ENCODE peak calls at places on chromosomes 11 and 22, in four cellular contexts. X is mammary epithelial cell, V is fibroblast of pulmonary artery, P is Peyer's patch. G is an unnamed sample.

GRCh38 chr22:29041408-29041807 is 20.2 kb downstream of the C22orf31 start:
- DNase-seq in P (no peak), X (peak; percentile 44), V (peak; percentile 70), G (no peak)

GRCh38 chr11:96567193-96567592 is 177.4 kb downstream of the JRKL start:
- DNase-seq in V (peak; percentile 31), X (no peak), P (no peak), G (no peak)

GRCh38 chr11:80122211-80122610 is 681.4 kb upstream of the TENM4 start:
- DNase-seq in V (no peak), P (no peak), X (no peak), G (no peak)

GRCh38 chr11:112454841-112455240 is 194.2 kb upstream of the PLET1 start:
- DNase-seq in V (no peak), P (no peak), X (no peak), G (no peak)

GRCh38 chr11:17529814-17530162 is 14.4 kb downstream of the USH1C start:
- DNase-seq in X (no peak), V (no peak), P (no peak), G (no peak)

GRCh38 chr11:43507171-43507570 is 148.5 kb downstream of the TTC17 start:
- DNase-seq in P (no peak), V (no peak), X (no peak), G (no peak)

GRCh38 chr11:69746780-69747742 is 28.1 kb downstream of the FGF4 start:
- DNase-seq in X (no peak), V (no peak), P (no peak), G (no peak)

GRCh38 chr11:76515494-76515893 is 70.7 kb downstream of the EMSY start:
- DNase-seq in X (no peak), V (no peak), P (no peak), G (no peak)

GRCh38 chr22:38240734-38241252 is 32.0 kb downstream of the TMEM184B start:
- DNase-seq in P (no peak), X (peak; percentile 83), V (peak; percentile 88), G (peak; percentile 85)

GRCh38 chr11:67410369-67410831 is 5.1 kb upstream of the CARNS1 start:
- DNase-seq in P (no peak), X (no peak), V (no peak), G (no peak)

GRCh38 chr22:19357270-19358105 is 66.0 kb upstream of the CLTCL1 start:
- DNase-seq in P (no peak), X (no peak), V (no peak), G (no peak)

GRCh38 chr11:19441752-19442553 is 201.2 kb upstream of the E2F8 start:
- DNase-seq in X (peak; percentile 97), V (peak; percentile 97), P (no peak), G (peak; percentile 94)

GRCh38 chr11:73663604-73664495 is 17.5 kb downstream of the PLEKHB1 start:
- DNase-seq in V (no peak), P (no peak), X (no peak), G (no peak)

GRCh38 chr11:121591405-121592033 is 138.8 kb upstream of the SORL1-AS1 start:
- DNase-seq in X (peak; percentile 65), V (peak; percentile 86), P (peak; percentile 69), G (peak; percentile 80)

GRCh38 chr22:49103314-49104052 is 724.2 kb downstream of the BRD1 start:
- DNase-seq in P (no peak), X (no peak), V (no peak), G (no peak)

GRCh38 chr11:65204143-65204542 is 22.4 kb downstream of the CAPN1 start:
- DNase-seq in X (no peak), V (no peak), P (no peak), G (no peak)

GRCh38 chr11:91257593-91258170 is 966.9 kb upstream of the FAT3 start:
- DNase-seq in P (no peak), V (no peak), X (no peak), G (no peak)

GRCh38 chr11:91265946-91266345 is 958.7 kb upstream of the FAT3 start:
- DNase-seq in X (no peak), P (no peak), V (peak; percentile 4), G (no peak)

GRCh38 chr11:91263698-91264097 is 960.9 kb upstream of the FAT3 start:
- DNase-seq in V (no peak), X (no peak), P (no peak), G (no peak)

DNA sequence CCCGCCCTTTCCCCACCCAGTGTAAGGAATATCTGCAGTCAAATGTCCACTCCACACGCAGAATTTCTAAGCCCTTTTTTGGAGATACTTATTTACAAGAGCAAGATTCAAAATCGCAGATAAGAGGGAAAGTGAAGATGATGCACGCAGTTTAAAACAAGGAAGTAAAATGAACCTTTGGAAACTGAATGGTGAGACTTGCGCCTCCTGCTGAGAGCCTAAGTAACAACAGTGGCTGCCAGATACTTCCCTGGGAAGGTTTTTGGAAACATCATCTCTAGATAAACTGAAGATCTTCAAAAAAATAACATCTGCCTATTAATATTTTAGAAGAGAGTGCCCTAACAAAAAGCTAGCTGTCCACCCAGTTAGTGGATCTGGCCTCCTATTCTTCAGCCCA is 963.1 kb upstream of the FAT3 start:
- DNase-seq in V (no peak), P (no peak), X (no peak), G (no peak)
- TF ChIP-seq CTCF in V (no peak), P (no peak), X (no peak), G (no peak)

GRCh38 chr22:42865536-42865935 is 8.5 kb upstream of the ARFGAP3 start:
- DNase-seq in X (no peak), V (no peak), P (no peak), G (no peak)

GRCh38 chr22:42863349-42863911 is 6.4 kb upstream of the ARFGAP3 start:
- DNase-seq in V (peak; percentile 74), P (no peak), X (peak; percentile 85), G (peak; percentile 47)

GRCh38 chr22:42869463-42869862 is 12.4 kb upstream of the ARFGAP3 start:
- DNase-seq in P (no peak), X (no peak), V (no peak), G (no peak)

GRCh38 chr22:42868751-42869251 is 11.7 kb upstream of the ARFGAP3 start:
- DNase-seq in X (no peak), P (no peak), V (no peak), G (no peak)

DNA sequence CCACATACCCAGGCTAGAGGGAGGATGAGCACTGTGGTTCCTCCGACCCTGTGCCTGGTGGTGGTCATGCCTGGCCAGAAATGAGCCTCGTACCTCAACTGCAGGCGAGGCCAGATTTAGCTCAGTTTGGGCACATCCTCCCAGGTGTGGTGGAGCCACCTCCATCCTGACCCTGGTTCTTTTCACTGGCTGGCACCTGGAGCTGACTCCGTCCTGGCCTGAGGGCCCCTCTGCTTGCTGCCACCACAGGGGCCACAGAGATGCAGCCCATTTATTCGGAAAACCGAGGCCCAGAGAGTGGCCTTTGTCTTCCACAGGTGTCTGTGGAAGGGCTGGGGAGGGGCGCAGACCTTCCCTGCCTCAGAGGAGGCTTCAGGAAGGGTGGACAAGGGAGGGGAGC is 9.0 kb upstream of the ARFGAP3 start:
- DNase-seq in V (no peak), P (no peak), X (no peak), G (no peak)
- TF ChIP-seq CTCF in V (no peak), P (no peak), X (no peak), G (no peak)

DNA sequence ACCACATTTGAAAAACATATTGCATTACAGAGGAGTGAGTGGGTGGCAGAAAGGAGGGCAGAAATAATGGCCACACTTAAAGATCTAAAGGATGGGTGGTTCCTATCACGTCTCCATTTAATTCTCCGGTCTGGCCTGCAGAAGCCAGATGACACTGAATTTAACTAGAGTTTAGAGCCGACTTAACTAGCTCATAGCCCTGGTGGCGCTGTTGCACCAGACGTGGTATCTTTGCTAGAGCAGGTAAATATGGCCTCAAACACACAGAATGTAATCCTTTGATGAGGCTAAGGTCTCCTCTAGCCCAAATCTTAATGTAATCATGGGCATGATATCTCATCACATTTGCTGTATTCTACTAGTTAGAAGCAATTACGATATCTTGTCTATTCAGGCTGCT is 51.5 kb upstream of the GAL start:
- DNase-seq in V (peak; percentile 79), X (peak; percentile 50), P (peak; percentile 34), G (peak; percentile 79)
- TF ChIP-seq CTCF in V (peak; percentile 77), X (peak; percentile 83), P (no peak), G (peak; percentile 61)

DNA sequence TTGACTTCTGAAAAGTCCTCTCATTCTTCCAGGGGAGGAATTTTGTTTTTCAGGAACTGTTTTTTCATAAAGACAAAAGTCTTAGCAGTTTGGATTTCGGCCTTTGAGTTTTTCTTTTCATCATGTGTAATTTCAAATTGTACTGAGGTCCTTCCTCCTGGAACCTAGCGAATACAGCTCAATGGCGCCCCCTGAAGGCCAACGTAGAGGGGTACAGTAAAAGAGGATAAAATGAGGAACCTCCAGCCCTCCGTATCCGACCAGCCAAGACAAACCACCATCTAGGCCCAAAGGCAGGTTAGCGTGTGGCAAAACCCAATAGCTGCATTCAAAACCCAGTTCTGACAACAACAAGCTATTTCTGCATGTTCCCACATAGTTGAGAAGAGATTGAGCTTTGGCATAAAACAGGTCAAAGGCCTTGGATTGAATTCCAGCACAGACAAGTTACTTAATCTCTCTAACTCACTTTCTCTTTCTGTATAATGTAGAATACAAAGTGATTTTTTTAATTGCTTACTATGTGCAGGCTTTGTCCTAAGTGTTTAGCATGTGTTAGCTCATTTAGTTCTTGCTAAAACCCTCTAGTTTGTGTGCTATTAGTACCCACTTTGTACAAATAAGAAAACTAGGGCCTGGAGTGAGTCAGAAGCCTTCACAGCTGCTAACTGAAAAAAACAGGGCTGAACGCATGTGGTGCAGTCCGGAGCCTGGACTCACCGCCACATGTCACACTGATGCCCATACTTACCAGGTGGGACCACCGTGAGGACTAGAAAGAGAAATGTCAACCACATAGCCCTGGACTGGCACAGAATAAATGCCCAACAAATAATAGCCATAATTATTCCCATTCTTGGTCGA is 43.2 kb upstream of the ETS1 start:
- DNase-seq in P (peak; percentile 91), V (peak; percentile 92), X (peak; percentile 60), G (peak; percentile 90)
- TF ChIP-seq CTCF in P (peak; percentile 86), V (peak; percentile 88), X (peak; percentile 85), G (peak; percentile 84)

DNA sequence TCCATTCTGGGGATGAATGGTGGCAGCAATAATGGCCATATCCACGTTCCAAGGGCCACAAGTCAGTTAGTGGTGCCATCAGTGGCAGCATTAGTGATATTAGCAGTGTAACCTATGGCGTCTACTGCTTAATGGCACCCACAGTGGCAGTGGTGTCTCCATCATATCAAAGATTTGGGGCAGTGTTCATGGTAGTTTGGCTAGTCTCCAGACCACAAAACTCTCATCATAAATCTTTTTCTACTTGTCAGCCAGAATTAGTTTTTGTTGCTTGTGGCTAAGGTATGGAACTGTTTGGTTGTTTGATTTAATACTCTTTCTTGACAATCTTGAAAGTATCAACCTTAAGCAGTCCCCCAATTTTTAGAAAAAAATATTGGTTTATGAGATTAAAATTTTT is 45.1 kb upstream of the DEUP1 start:
- DNase-seq in X (no peak), V (no peak), P (no peak), G (no peak)
- TF ChIP-seq CTCF in X (no peak), V (no peak), P (no peak), G (no peak)

GRCh38 chr22:31995046-31995445 is 48.0 kb upstream of the SLC5A1 start:
- DNase-seq in V (no peak), X (no peak), P (no peak), G (no peak)
- TF ChIP-seq CTCF in V (peak; percentile 15), X (peak; percentile 23), P (no peak), G (peak; percentile 30)

G was measured in MCF 10A.